ENCODE peak calls at places on chromosomes 2 and 18, in ten cellular contexts. N is PC-9; O is neural progenitor cell; D is fibroblast of lung; J is mesendoderm; T is CD4-positive, CD25-positive, alpha-beta regulatory T cell; U is mucosa of descending colon; B is HAP-1; F is suprapubic skin; M is endodermal cell. X is an unnamed sample. For H3K36me3, the result is how much of the 10 kb centered on the place peaks cover.

GRCh38 chr2:156659694-156660093 is 223.5 kb downstream of the GPD2 start:
- DNase-seq in N (no peak), O (peak), D (no peak), J (no peak), T (no peak), U (no peak), B (no peak), F (no peak), M (no peak), X (no peak)

GRCh38 chr2:96764253-96764637 is 3.5 kb downstream of the CNNM4 start:
- DNase-seq in N (peak), O (peak), D (no peak), J (peak), T (no peak), U (no peak), B (peak), F (no peak), M (peak), X (no peak)

GRCh38 chr2:669323-669722 is 7.9 kb downstream of the TMEM18 start:
- DNase-seq in N (no peak), O (no peak), D (peak), J (no peak), T (no peak), U (peak), B (no peak), F (no peak), M (peak), X (no peak)

GRCh38 chr2:216624251-216624650 is 9.0 kb upstream of the IGFBP2 start:
- DNase-seq in N (peak), O (no peak), D (no peak), J (no peak), T (no peak), U (no peak), B (no peak), F (no peak), M (no peak), X (no peak)

GRCh38 chr18:45402485-45403056 is 212.7 kb upstream of the SLC14A2 start:
- DNase-seq in N (no peak), O (no peak), D (peak), J (no peak), T (no peak), U (no peak), B (no peak), F (no peak), M (no peak), X (no peak)

GRCh38 chr2:227888289-227888688 is 16.9 kb downstream of the DAW1 start:
- DNase-seq in N (no peak), O (peak), D (no peak), J (peak), T (no peak), U (no peak), B (no peak), F (no peak), M (peak), X (no peak)

GRCh38 chr2:203909192-203909945 is 27.2 kb upstream of the ICOS start:
- DNase-seq in N (peak), O (peak), D (peak), J (peak), T (peak), U (no peak), B (peak), F (no peak), M (peak), X (peak)

GRCh38 chr18:48408727-48409590 is at the start of gene ZBTB7C:
- DNase-seq in N (no peak), O (peak), D (no peak), J (peak), T (peak), U (no peak), B (peak), F (no peak), M (peak), X (peak)

GRCh38 chr2:168699834-168700417 is 102.5 kb upstream of the NOSTRIN start:
- DNase-seq in N (no peak), O (no peak), D (peak), J (no peak), T (no peak), U (peak), B (no peak), F (peak), M (no peak), X (peak)

GRCh38 chr2:203097735-203098134 is 83.1 kb downstream of the NBEAL1 start:
- DNase-seq in N (no peak), O (no peak), D (no peak), J (peak), T (no peak), U (no peak), B (no peak), F (no peak), M (no peak), X (no peak)

GRCh38 chr2:195821566-195821932 is 164.5 kb downstream of the SLC39A10 start:
- DNase-seq in N (no peak), O (no peak), D (no peak), J (no peak), T (no peak), U (no peak), B (no peak), F (no peak), M (no peak), X (no peak)

GRCh38 chr2:172783091-172783898 is 47.6 kb downstream of the RAPGEF4 start:
- DNase-seq in N (peak), O (peak), D (peak), J (peak), T (no peak), U (no peak), B (peak), F (no peak), M (peak), X (peak)

GRCh38 chr2:201969241-201969937 is 64.3 kb upstream of the FZD7 start:
- DNase-seq in N (no peak), O (no peak), D (no peak), J (no peak), T (no peak), U (no peak), B (no peak), F (no peak), M (no peak), X (no peak)

GRCh38 chr2:99940963-99941362 is 201.4 kb downstream of the AFF3 start:
- DNase-seq in N (no peak), O (no peak), D (peak), J (no peak), T (no peak), U (no peak), B (no peak), F (no peak), M (no peak), X (no peak)

GRCh38 chr2:9703085-9703641 is 72.4 kb upstream of the YWHAQ start:
- DNase-seq in N (peak), O (no peak), D (peak), J (peak), T (peak), U (peak), B (peak), F (peak), M (peak), X (no peak)

GRCh38 chr2:13616059-13616458 is 899.3 kb downstream of the TRIB2 start:
- DNase-seq in N (no peak), O (no peak), D (no peak), J (no peak), T (no peak), U (no peak), B (no peak), F (no peak), M (no peak), X (no peak)

GRCh38 chr2:60867007-60867406 is 14.4 kb upstream of the REL start:
- DNase-seq in N (no peak), O (no peak), D (no peak), J (peak), T (no peak), U (no peak), B (no peak), F (no peak), M (no peak), X (no peak)

GRCh38 chr2:236676131-236676873 is 106.7 kb downstream of the ACKR3 start:
- DNase-seq in N (no peak), O (no peak), D (peak), J (no peak), T (no peak), U (no peak), B (no peak), F (no peak), M (no peak), X (no peak)

GRCh38 chr2:112118148-112118547 is 20.0 kb upstream of the FBLN7 start:
- DNase-seq in N (no peak), O (peak), D (no peak), J (peak), T (no peak), U (no peak), B (no peak), F (no peak), M (no peak), X (no peak)

GRCh38 chr2:96848264-96848663 is 4.4 kb upstream of the ANKRD23 start:
- DNase-seq in N (no peak), O (no peak), D (no peak), J (no peak), T (no peak), U (no peak), B (no peak), F (no peak), M (peak), X (no peak)

GRCh38 chr2:134536312-134536711 is 182.5 kb downstream of the TMEM163 start:
- DNase-seq in N (no peak), O (no peak), D (no peak), J (no peak), T (no peak), U (no peak), B (no peak), F (no peak), M (no peak), X (no peak)

GRCh38 chr2:96265349-96265839 is 403 bp downstream of the TMEM127 start:
- DNase-seq in N (peak), O (peak), D (no peak), J (no peak), T (no peak), U (no peak), B (peak), F (peak), M (peak), X (peak)

GRCh38 chr2:215751200-215751910 is 262.0 kb downstream of the MREG start:
- DNase-seq in N (no peak), O (no peak), D (peak), J (no peak), T (no peak), U (no peak), B (no peak), F (no peak), M (no peak), X (no peak)

GRCh38 chr18:2794159-2794558 is 52.6 kb upstream of the EMILIN2 start:
- DNase-seq in N (no peak), O (no peak), D (no peak), J (peak), T (no peak), U (no peak), B (no peak), F (no peak), M (no peak), X (no peak)

GRCh38 chr18:2797951-2798350 is 48.9 kb upstream of the EMILIN2 start:
- DNase-seq in N (no peak), O (no peak), D (no peak), J (no peak), T (no peak), U (no peak), B (no peak), F (no peak), M (no peak), X (no peak)

GRCh38 chr18:2787225-2787624 is 59.6 kb upstream of the EMILIN2 start:
- DNase-seq in N (no peak), O (no peak), D (no peak), J (no peak), T (no peak), U (no peak), B (no peak), F (no peak), M (no peak), X (no peak)

DNA sequence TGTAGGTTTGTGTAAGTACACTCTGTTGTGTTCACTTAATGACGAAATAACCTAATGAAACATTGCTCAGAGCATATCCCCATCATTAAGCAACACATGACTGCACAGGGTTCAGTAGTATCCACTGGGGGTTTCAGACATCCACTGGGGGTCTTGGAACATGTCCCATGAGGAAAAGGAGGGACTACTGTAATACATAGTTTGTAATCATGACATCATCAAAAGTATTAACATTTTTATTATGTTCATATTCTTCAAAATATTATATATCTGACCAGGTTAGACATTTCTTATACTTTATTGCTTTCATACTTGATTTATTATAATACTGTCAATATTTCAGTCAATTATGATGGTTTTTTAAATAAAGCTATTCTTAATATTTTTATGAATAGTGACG is 54.4 kb upstream of the EMILIN2 start:
- DNase-seq in N (no peak), O (no peak), D (no peak), J (no peak), T (no peak), U (no peak), B (no peak), F (no peak), M (no peak), X (no peak)
- H3K36me3 ChIP-seq in N (under half), O (under half), D (under half), J (under half), T (half or more), U (under half), B (under half), F (half or more), M (half or more), X (under half)

DNA sequence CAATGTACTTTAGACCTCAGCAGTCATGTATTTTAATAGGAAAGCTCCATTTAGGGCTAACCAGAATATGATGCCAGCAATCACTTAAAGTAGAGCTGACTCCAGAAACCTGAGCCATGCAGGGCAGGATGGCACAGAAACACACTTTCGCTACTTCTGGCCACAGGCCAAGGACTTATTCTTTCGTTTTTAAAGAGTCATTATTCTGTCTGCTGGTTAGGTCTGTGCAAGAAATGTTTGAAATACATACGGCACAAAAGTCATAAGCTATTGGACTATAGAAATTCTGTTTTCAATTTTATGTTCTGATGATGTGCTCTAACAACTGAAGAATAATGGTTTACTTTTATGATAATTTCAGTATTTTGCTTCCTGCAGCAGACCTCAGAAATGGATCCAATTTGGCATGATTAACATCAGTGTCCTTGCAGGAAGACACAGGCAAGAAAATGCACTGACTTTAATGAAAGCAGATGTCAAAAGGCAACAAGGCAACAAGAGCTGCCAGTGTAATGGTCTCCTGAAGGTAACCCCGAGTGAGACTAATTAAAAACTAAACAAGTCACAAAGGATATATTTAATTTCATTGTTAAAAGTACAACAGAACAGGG is 114.4 kb upstream of the CHRNA1 start:
- DNase-seq in N (peak), O (peak), D (peak), J (no peak), T (no peak), U (no peak), B (peak), F (no peak), M (no peak), X (no peak)
- H3K4me3 ChIP-seq in N (no peak), O (no peak), D (peak), J (no peak), T (no peak), U (no peak), B (no peak), F (peak), M (no peak), X (no peak)

GRCh38 chr18:62574776-62575175 is 52.0 kb downstream of the ZCCHC2 start:
- DNase-seq in N (no peak), O (no peak), D (no peak), J (no peak), T (no peak), U (no peak), B (no peak), F (no peak), M (no peak), X (no peak)
- H3K36me3 ChIP-seq in N (under half), O (under half), D (under half), J (under half), T (half or more), U (under half), B (under half), F (half or more), M (under half), X (under half)

DNA sequence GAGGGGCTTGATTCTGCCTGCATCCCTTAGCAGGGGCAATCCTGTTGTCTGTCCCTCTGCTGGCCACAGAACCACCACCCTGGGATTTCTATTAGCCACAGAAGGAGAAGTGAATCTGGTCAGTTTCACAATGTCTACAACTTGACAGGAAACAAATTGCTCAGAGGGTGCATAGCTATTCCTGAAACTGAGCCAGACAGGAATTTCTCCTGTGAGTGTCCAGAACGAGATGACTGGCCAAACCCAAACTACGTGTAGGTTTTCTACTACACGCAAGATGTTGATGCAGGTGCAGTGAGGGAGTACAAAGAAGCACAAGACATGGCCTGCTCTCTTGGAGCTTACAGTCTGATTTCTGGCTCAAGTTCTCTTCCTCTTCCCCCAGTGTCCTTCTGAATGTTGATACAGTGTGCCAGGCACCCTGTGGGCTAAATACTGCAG is 201.9 kb downstream of the CLIP4 start:
- DNase-seq in N (no peak), O (no peak), D (no peak), J (no peak), T (no peak), U (no peak), B (no peak), F (no peak), M (no peak), X (no peak)
- H3K4me3 ChIP-seq in N (no peak), O (no peak), D (no peak), J (no peak), T (no peak), U (no peak), B (no peak), F (no peak), M (no peak), X (no peak)

DNA sequence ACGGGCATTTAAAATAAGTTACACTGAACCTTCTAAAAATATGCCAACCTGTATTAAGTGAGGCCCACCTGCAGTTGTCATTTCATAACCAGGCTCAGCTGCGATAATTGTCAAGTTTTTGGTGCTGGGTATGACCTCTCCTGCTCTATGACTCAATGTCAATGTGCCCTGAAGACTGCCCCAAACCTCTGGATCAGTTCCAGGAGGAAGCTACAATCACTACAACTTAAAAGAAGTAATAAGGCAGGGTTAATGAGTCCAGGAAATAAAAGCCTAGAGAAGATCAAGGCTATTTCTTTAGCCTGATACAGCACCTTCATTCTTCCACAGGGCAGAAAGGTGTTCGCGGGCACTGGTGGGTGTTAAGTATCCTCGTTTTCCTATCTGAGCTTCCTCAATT is 22.9 kb downstream of the POLR1A start:
- DNase-seq in N (no peak), O (no peak), D (no peak), J (no peak), T (no peak), U (no peak), B (no peak), F (no peak), M (no peak), X (no peak)
- H3K36me3 ChIP-seq in N (under half), O (under half), D (under half), J (under half), T (under half), U (under half), B (half or more), F (under half), M (half or more), X (under half)

DNA sequence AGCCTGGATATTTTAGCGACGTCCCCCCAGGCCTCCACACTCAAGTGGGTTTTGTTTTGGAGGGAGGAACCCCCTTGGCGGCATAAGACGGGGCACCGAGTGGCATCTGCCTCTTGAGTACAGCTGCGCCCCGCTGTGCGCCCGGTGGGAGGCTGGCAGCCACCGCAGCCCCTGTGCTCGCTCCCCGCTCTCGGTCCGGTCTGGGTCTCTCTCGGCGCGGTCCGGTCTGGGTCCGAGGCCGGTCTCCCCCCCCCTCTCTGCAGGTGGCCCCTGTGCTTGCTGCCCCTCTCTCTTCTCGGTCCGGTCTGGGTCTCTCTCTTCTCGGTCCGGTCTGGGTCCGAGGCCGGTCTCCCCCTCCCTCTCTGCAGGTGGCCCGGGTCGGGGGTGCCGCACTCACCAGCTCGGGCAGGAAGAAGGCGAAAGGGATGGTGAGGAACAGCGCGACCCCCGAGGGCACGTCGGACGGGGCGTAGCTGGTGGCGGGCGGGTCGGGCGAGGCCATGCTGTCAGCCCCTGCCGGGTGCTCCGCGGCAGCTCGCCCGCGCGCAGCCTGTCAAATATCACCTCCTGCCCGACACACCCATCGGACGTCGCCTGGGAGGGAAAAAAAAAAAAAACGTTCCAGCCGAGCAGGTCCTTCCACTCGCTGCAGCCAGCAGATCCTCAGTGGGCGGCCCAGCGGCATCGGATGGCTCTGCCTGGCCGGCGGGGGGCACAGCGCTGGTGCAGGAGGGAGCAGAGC is at the start of gene MALL:
- DNase-seq in N (peak), O (peak), D (peak), J (peak), T (no peak), U (peak), B (no peak), F (peak), M (peak), X (no peak)
- H3K4me3 ChIP-seq in N (peak), O (peak), D (peak), J (no peak), T (no peak), U (peak), B (no peak), F (peak), M (peak), X (no peak)